ENCODE peak calls at places on chromosomes 16 and 17, in four cellular contexts. J is amniotic stem cell; D is skeletal muscle cell; T is naive thymus-derived CD8-positive, alpha-beta T cell. M is an unnamed sample.

GRCh38 chr17:74199306-74200092 is 4.0 kb upstream of the RPL38 start:
- DNase-seq in J (no peak), D (no peak), T (peak), M (peak)

GRCh38 chr17:80318166-80318565 is 57.5 kb downstream of the RNF213 start:
- DNase-seq in J (no peak), D (no peak), T (no peak), M (peak)

GRCh38 chr17:4310349-4311060 is 46.7 kb upstream of the ANKFY1 start:
- DNase-seq in J (no peak), D (no peak), T (no peak), M (no peak)

GRCh38 chr16:89150090-89150835 is 21.3 kb upstream of the CDH15 start:
- DNase-seq in J (no peak), D (no peak), T (no peak), M (peak)

GRCh38 chr16:52496051-52496876 is 50.7 kb downstream of the TOX3 start:
- DNase-seq in J (no peak), D (no peak), T (no peak), M (no peak)

GRCh38 chr17:61770752-61771533 is 92.4 kb downstream of the BRIP1 start:
- DNase-seq in J (no peak), D (no peak), T (no peak), M (no peak)

GRCh38 chr16:9867176-9867575 is 315.1 kb downstream of the GRIN2A start:
- DNase-seq in J (no peak), D (no peak), T (no peak), M (no peak)

GRCh38 chr17:63798572-63799113 is 24.7 kb downstream of the DDX42 start:
- DNase-seq in J (no peak), D (no peak), T (no peak), M (no peak)

GRCh38 chr16:87100306-87101058 is 216.7 kb downstream of the C16orf95 start:
- DNase-seq in J (no peak), D (no peak), T (no peak), M (no peak)

GRCh38 chr16:80988756-80989155 is 17.9 kb downstream of the CMC2 start:
- DNase-seq in J (no peak), D (no peak), T (no peak), M (no peak)

GRCh38 chr17:15514469-15514868 is 47.0 kb upstream of the CDRT4 start:
- DNase-seq in J (no peak), D (no peak), T (no peak), M (no peak)

GRCh38 chr16:12519986-12520385 is 283.7 kb downstream of the CPPED1 start:
- DNase-seq in J (no peak), D (no peak), T (no peak), M (no peak)

GRCh38 chr17:34246872-34247271 is 8.2 kb upstream of the CCL2 start:
- DNase-seq in J (no peak), D (no peak), T (no peak), M (no peak)

GRCh38 chr17:20010099-20010863 is 1.1 kb downstream of the SPECC1 start:
- DNase-seq in J (peak), D (no peak), T (no peak), M (peak)